ENCODE peak calls at places on chromosomes 2 and 18, in nine cellular contexts. One of them, this sample, is unnamed.

GRCh38 chr18:70166668-70167067 is 38.8 kb downstream of the RTTN start:
- DNase-seq in activated T-cell treated with anti-CD3 and anti-CD28 coated beads for 48 hours: no peak
- DNase-seq in NCI-H510A: no peak
- DNase-seq in cerebellum: no peak
- DNase-seq in AG09309: no peak
- DNase-seq in activated CD8-positive, alpha-beta memory T cell treated with anti-CD3 and anti-CD28 coated beads, Interleukin-2, amount 10 ng/mL, durations not matched to agents 7 days and 5 days: no peak
- DNase-seq in left colon: no peak
- DNase-seq in activated CD4-positive, alpha-beta T cell treated with anti-CD3 and anti-CD28 coated beads for 36 hours: no peak
- DNase-seq in AG08396: no peak
- DNase-seq in this sample: no peak

GRCh38 chr2:230512955-230513748 is 97.2 kb downstream of the SP100 start:
- DNase-seq in activated T-cell treated with anti-CD3 and anti-CD28 coated beads for 48 hours: no peak
- DNase-seq in NCI-H510A: no peak
- DNase-seq in cerebellum: no peak
- DNase-seq in AG09309: no peak
- DNase-seq in activated CD8-positive, alpha-beta memory T cell treated with anti-CD3 and anti-CD28 coated beads, Interleukin-2, amount 10 ng/mL, durations not matched to agents 7 days and 5 days: no peak
- DNase-seq in left colon: no peak
- DNase-seq in activated CD4-positive, alpha-beta T cell treated with anti-CD3 and anti-CD28 coated beads for 36 hours: no peak
- DNase-seq in AG08396: no peak
- DNase-seq in this sample: no peak

GRCh38 chr2:119242276-119243119 is 18.9 kb downstream of the STEAP3 start:
- DNase-seq in activated T-cell treated with anti-CD3 and anti-CD28 coated beads for 48 hours: no peak
- DNase-seq in NCI-H510A: peak; percentile 65
- DNase-seq in cerebellum: no peak
- DNase-seq in AG09309: no peak
- DNase-seq in activated CD8-positive, alpha-beta memory T cell treated with anti-CD3 and anti-CD28 coated beads, Interleukin-2, amount 10 ng/mL, durations not matched to agents 7 days and 5 days: no peak
- DNase-seq in left colon: no peak
- DNase-seq in activated CD4-positive, alpha-beta T cell treated with anti-CD3 and anti-CD28 coated beads for 36 hours: no peak
- DNase-seq in AG08396: no peak
- DNase-seq in this sample: no peak

GRCh38 chr18:8998481-8999217 is 103.8 kb upstream of the NDUFV2 start:
- DNase-seq in activated T-cell treated with anti-CD3 and anti-CD28 coated beads for 48 hours: no peak
- DNase-seq in NCI-H510A: no peak
- DNase-seq in cerebellum: peak; percentile 78
- DNase-seq in AG09309: no peak
- DNase-seq in activated CD8-positive, alpha-beta memory T cell treated with anti-CD3 and anti-CD28 coated beads, Interleukin-2, amount 10 ng/mL, durations not matched to agents 7 days and 5 days: no peak
- DNase-seq in left colon: no peak
- DNase-seq in activated CD4-positive, alpha-beta T cell treated with anti-CD3 and anti-CD28 coated beads for 36 hours: no peak
- DNase-seq in AG08396: peak; percentile 43
- DNase-seq in this sample: no peak

GRCh38 chr2:230877737-230878598 is 13.2 kb downstream of the ITM2C start:
- DNase-seq in activated T-cell treated with anti-CD3 and anti-CD28 coated beads for 48 hours: no peak
- DNase-seq in NCI-H510A: no peak
- DNase-seq in cerebellum: no peak
- DNase-seq in AG09309: no peak
- DNase-seq in activated CD8-positive, alpha-beta memory T cell treated with anti-CD3 and anti-CD28 coated beads, Interleukin-2, amount 10 ng/mL, durations not matched to agents 7 days and 5 days: peak; percentile 89
- DNase-seq in left colon: no peak
- DNase-seq in activated CD4-positive, alpha-beta T cell treated with anti-CD3 and anti-CD28 coated beads for 36 hours: peak; percentile 57
- DNase-seq in AG08396: no peak
- DNase-seq in this sample: peak; percentile 53

GRCh38 chr2:173118385-173118784 is 42.7 kb downstream of the MAP3K20 start:
- DNase-seq in activated T-cell treated with anti-CD3 and anti-CD28 coated beads for 48 hours: no peak
- DNase-seq in NCI-H510A: no peak
- DNase-seq in cerebellum: no peak
- DNase-seq in AG09309: no peak
- DNase-seq in activated CD8-positive, alpha-beta memory T cell treated with anti-CD3 and anti-CD28 coated beads, Interleukin-2, amount 10 ng/mL, durations not matched to agents 7 days and 5 days: no peak
- DNase-seq in left colon: no peak
- DNase-seq in activated CD4-positive, alpha-beta T cell treated with anti-CD3 and anti-CD28 coated beads for 36 hours: no peak
- DNase-seq in AG08396: no peak
- DNase-seq in this sample: no peak

GRCh38 chr2:241680827-241681599 is 5.6 kb downstream of the DTYMK start:
- DNase-seq in activated T-cell treated with anti-CD3 and anti-CD28 coated beads for 48 hours: no peak
- DNase-seq in NCI-H510A: no peak
- DNase-seq in cerebellum: no peak
- DNase-seq in AG09309: peak; percentile 93
- DNase-seq in activated CD8-positive, alpha-beta memory T cell treated with anti-CD3 and anti-CD28 coated beads, Interleukin-2, amount 10 ng/mL, durations not matched to agents 7 days and 5 days: no peak
- DNase-seq in left colon: no peak
- DNase-seq in activated CD4-positive, alpha-beta T cell treated with anti-CD3 and anti-CD28 coated beads for 36 hours: no peak
- DNase-seq in AG08396: peak; percentile 97
- DNase-seq in this sample: no peak

GRCh38 chr2:113202305-113203216 is 28.8 kb downstream of the PSD4 start:
- DNase-seq in activated T-cell treated with anti-CD3 and anti-CD28 coated beads for 48 hours: no peak
- DNase-seq in NCI-H510A: no peak
- DNase-seq in cerebellum: no peak
- DNase-seq in AG09309: no peak
- DNase-seq in activated CD8-positive, alpha-beta memory T cell treated with anti-CD3 and anti-CD28 coated beads, Interleukin-2, amount 10 ng/mL, durations not matched to agents 7 days and 5 days: no peak
- DNase-seq in left colon: no peak
- DNase-seq in activated CD4-positive, alpha-beta T cell treated with anti-CD3 and anti-CD28 coated beads for 36 hours: no peak
- DNase-seq in AG08396: no peak
- DNase-seq in this sample: no peak

GRCh38 chr2:65232636-65233035 is 5.0 kb downstream of the ACTR2 start:
- DNase-seq in activated T-cell treated with anti-CD3 and anti-CD28 coated beads for 48 hours: no peak
- DNase-seq in NCI-H510A: no peak
- DNase-seq in cerebellum: no peak
- DNase-seq in AG09309: no peak
- DNase-seq in activated CD8-positive, alpha-beta memory T cell treated with anti-CD3 and anti-CD28 coated beads, Interleukin-2, amount 10 ng/mL, durations not matched to agents 7 days and 5 days: no peak
- DNase-seq in left colon: no peak
- DNase-seq in activated CD4-positive, alpha-beta T cell treated with anti-CD3 and anti-CD28 coated beads for 36 hours: no peak
- DNase-seq in AG08396: peak; percentile 36
- DNase-seq in this sample: no peak

GRCh38 chr2:127193164-127193947 is 26.7 kb downstream of the CYP27C1 start:
- DNase-seq in activated T-cell treated with anti-CD3 and anti-CD28 coated beads for 48 hours: no peak
- DNase-seq in NCI-H510A: no peak
- DNase-seq in cerebellum: no peak
- DNase-seq in AG09309: no peak
- DNase-seq in activated CD8-positive, alpha-beta memory T cell treated with anti-CD3 and anti-CD28 coated beads, Interleukin-2, amount 10 ng/mL, durations not matched to agents 7 days and 5 days: no peak
- DNase-seq in left colon: no peak
- DNase-seq in activated CD4-positive, alpha-beta T cell treated with anti-CD3 and anti-CD28 coated beads for 36 hours: no peak
- DNase-seq in AG08396: peak; percentile 57
- DNase-seq in this sample: no peak

GRCh38 chr18:36078751-36079529 is 11.6 kb upstream of the RPRD1A start:
- DNase-seq in activated T-cell treated with anti-CD3 and anti-CD28 coated beads for 48 hours: no peak
- DNase-seq in NCI-H510A: no peak
- DNase-seq in cerebellum: no peak
- DNase-seq in AG09309: peak; percentile 33
- DNase-seq in activated CD8-positive, alpha-beta memory T cell treated with anti-CD3 and anti-CD28 coated beads, Interleukin-2, amount 10 ng/mL, durations not matched to agents 7 days and 5 days: no peak
- DNase-seq in left colon: no peak
- DNase-seq in activated CD4-positive, alpha-beta T cell treated with anti-CD3 and anti-CD28 coated beads for 36 hours: no peak
- DNase-seq in AG08396: no peak
- DNase-seq in this sample: no peak

GRCh38 chr2:12704378-12704777 is 12.4 kb upstream of the TRIB2 start:
- DNase-seq in activated T-cell treated with anti-CD3 and anti-CD28 coated beads for 48 hours: no peak
- DNase-seq in NCI-H510A: no peak
- DNase-seq in cerebellum: no peak
- DNase-seq in AG09309: no peak
- DNase-seq in activated CD8-positive, alpha-beta memory T cell treated with anti-CD3 and anti-CD28 coated beads, Interleukin-2, amount 10 ng/mL, durations not matched to agents 7 days and 5 days: no peak
- DNase-seq in left colon: no peak
- DNase-seq in activated CD4-positive, alpha-beta T cell treated with anti-CD3 and anti-CD28 coated beads for 36 hours: no peak
- DNase-seq in AG08396: no peak
- DNase-seq in this sample: no peak

GRCh38 chr2:122070241-122070731 is 314.8 kb downstream of the TSN start:
- DNase-seq in activated T-cell treated with anti-CD3 and anti-CD28 coated beads for 48 hours: no peak
- DNase-seq in NCI-H510A: no peak
- DNase-seq in cerebellum: no peak
- DNase-seq in AG09309: no peak
- DNase-seq in activated CD8-positive, alpha-beta memory T cell treated with anti-CD3 and anti-CD28 coated beads, Interleukin-2, amount 10 ng/mL, durations not matched to agents 7 days and 5 days: no peak
- DNase-seq in left colon: no peak
- DNase-seq in activated CD4-positive, alpha-beta T cell treated with anti-CD3 and anti-CD28 coated beads for 36 hours: no peak
- DNase-seq in AG08396: no peak
- DNase-seq in this sample: no peak

GRCh38 chr2:239530749-239531316 is 130.0 kb upstream of the HDAC4 start:
- DNase-seq in activated T-cell treated with anti-CD3 and anti-CD28 coated beads for 48 hours: no peak
- DNase-seq in NCI-H510A: no peak
- DNase-seq in cerebellum: no peak
- DNase-seq in AG09309: no peak
- DNase-seq in activated CD8-positive, alpha-beta memory T cell treated with anti-CD3 and anti-CD28 coated beads, Interleukin-2, amount 10 ng/mL, durations not matched to agents 7 days and 5 days: no peak
- DNase-seq in left colon: no peak
- DNase-seq in activated CD4-positive, alpha-beta T cell treated with anti-CD3 and anti-CD28 coated beads for 36 hours: no peak
- DNase-seq in AG08396: no peak
- DNase-seq in this sample: no peak

GRCh38 chr2:4020649-4021048 is 317.3 kb downstream of the DCDC2C start:
- DNase-seq in activated T-cell treated with anti-CD3 and anti-CD28 coated beads for 48 hours: no peak
- DNase-seq in NCI-H510A: peak; percentile 53
- DNase-seq in cerebellum: no peak
- DNase-seq in AG09309: no peak
- DNase-seq in activated CD8-positive, alpha-beta memory T cell treated with anti-CD3 and anti-CD28 coated beads, Interleukin-2, amount 10 ng/mL, durations not matched to agents 7 days and 5 days: no peak
- DNase-seq in left colon: no peak
- DNase-seq in activated CD4-positive, alpha-beta T cell treated with anti-CD3 and anti-CD28 coated beads for 36 hours: no peak
- DNase-seq in AG08396: no peak
- DNase-seq in this sample: no peak

GRCh38 chr2:216235462-216235861 is 126.3 kb downstream of the XRCC5 start:
- DNase-seq in activated T-cell treated with anti-CD3 and anti-CD28 coated beads for 48 hours: no peak
- DNase-seq in NCI-H510A: peak; percentile 6
- DNase-seq in cerebellum: no peak
- DNase-seq in AG09309: no peak
- DNase-seq in activated CD8-positive, alpha-beta memory T cell treated with anti-CD3 and anti-CD28 coated beads, Interleukin-2, amount 10 ng/mL, durations not matched to agents 7 days and 5 days: no peak
- DNase-seq in left colon: no peak
- DNase-seq in activated CD4-positive, alpha-beta T cell treated with anti-CD3 and anti-CD28 coated beads for 36 hours: no peak
- DNase-seq in AG08396: no peak
- DNase-seq in this sample: no peak

GRCh38 chr18:11733031-11733430 is 44.0 kb downstream of the GNAL start:
- DNase-seq in activated T-cell treated with anti-CD3 and anti-CD28 coated beads for 48 hours: peak; percentile 65
- DNase-seq in NCI-H510A: peak; percentile 13
- DNase-seq in cerebellum: no peak
- DNase-seq in AG09309: peak; percentile 13
- DNase-seq in activated CD8-positive, alpha-beta memory T cell treated with anti-CD3 and anti-CD28 coated beads, Interleukin-2, amount 10 ng/mL, durations not matched to agents 7 days and 5 days: peak; percentile 78
- DNase-seq in left colon: peak; percentile 80
- DNase-seq in activated CD4-positive, alpha-beta T cell treated with anti-CD3 and anti-CD28 coated beads for 36 hours: peak; percentile 84
- DNase-seq in AG08396: peak; percentile 85
- DNase-seq in this sample: peak; percentile 83

GRCh38 chr2:105582952-105583660 is 161.6 kb upstream of the NCK2 start:
- DNase-seq in activated T-cell treated with anti-CD3 and anti-CD28 coated beads for 48 hours: no peak
- DNase-seq in NCI-H510A: no peak
- DNase-seq in cerebellum: no peak
- DNase-seq in AG09309: no peak
- DNase-seq in activated CD8-positive, alpha-beta memory T cell treated with anti-CD3 and anti-CD28 coated beads, Interleukin-2, amount 10 ng/mL, durations not matched to agents 7 days and 5 days: no peak
- DNase-seq in left colon: peak; percentile 71
- DNase-seq in activated CD4-positive, alpha-beta T cell treated with anti-CD3 and anti-CD28 coated beads for 36 hours: no peak
- DNase-seq in AG08396: no peak
- DNase-seq in this sample: no peak

GRCh38 chr2:106816974-106817373 is 69.0 kb downstream of the ST6GAL2 start:
- DNase-seq in activated T-cell treated with anti-CD3 and anti-CD28 coated beads for 48 hours: no peak
- DNase-seq in NCI-H510A: no peak
- DNase-seq in cerebellum: no peak
- DNase-seq in AG09309: no peak
- DNase-seq in activated CD8-positive, alpha-beta memory T cell treated with anti-CD3 and anti-CD28 coated beads, Interleukin-2, amount 10 ng/mL, durations not matched to agents 7 days and 5 days: no peak
- DNase-seq in left colon: no peak
- DNase-seq in activated CD4-positive, alpha-beta T cell treated with anti-CD3 and anti-CD28 coated beads for 36 hours: no peak
- DNase-seq in AG08396: no peak
- DNase-seq in this sample: no peak

GRCh38 chr18:8097942-8098341 is 511.3 kb upstream of the RAB12 start:
- DNase-seq in activated T-cell treated with anti-CD3 and anti-CD28 coated beads for 48 hours: no peak
- DNase-seq in NCI-H510A: peak; percentile 12
- DNase-seq in cerebellum: no peak
- DNase-seq in AG09309: no peak
- DNase-seq in activated CD8-positive, alpha-beta memory T cell treated with anti-CD3 and anti-CD28 coated beads, Interleukin-2, amount 10 ng/mL, durations not matched to agents 7 days and 5 days: no peak
- DNase-seq in left colon: no peak
- DNase-seq in activated CD4-positive, alpha-beta T cell treated with anti-CD3 and anti-CD28 coated beads for 36 hours: no peak
- DNase-seq in AG08396: no peak
- DNase-seq in this sample: no peak

This sample was measured in activated CD4-positive, alpha-beta memory T cell treated with anti-CD3 and anti-CD28 coated beads for 36 hours.